ENCODE peak calls at places on chromosomes 6 and 20, in four cellular contexts. One of them, this sample, is unnamed.
A peak's percentile ranks its signal among the peaks of the same experiment; 100 is the strongest.

GRCh38 chr6:149077208-149077607 is 240.3 kb upstream of the TAB2 start:
- DNase-seq in GM12878: no peak
- DNase-seq in SK-N-SH: no peak
- DNase-seq in HepG2: no peak
- DNase-seq in this sample: no peak

GRCh38 chr6:27250955-27251671 is 3.6 kb downstream of the PRSS16 start:
- DNase-seq in GM12878: peak; percentile 40
- DNase-seq in SK-N-SH: peak; percentile 59
- DNase-seq in HepG2: no peak
- DNase-seq in this sample: peak; percentile 77

GRCh38 chr20:62301773-62302340 is 940 bp upstream of the ADRM1 start:
- DNase-seq in GM12878: peak; percentile 66
- DNase-seq in SK-N-SH: peak; percentile 92
- DNase-seq in HepG2: peak; percentile 100
- DNase-seq in this sample: peak; percentile 89

GRCh38 chr20:6708010-6708409 is 59.5 kb upstream of the BMP2 start:
- DNase-seq in GM12878: no peak
- DNase-seq in SK-N-SH: no peak
- DNase-seq in HepG2: no peak
- DNase-seq in this sample: no peak

GRCh38 chr20:14093652-14094051 is 98.3 kb downstream of the MACROD2 start:
- DNase-seq in GM12878: no peak
- DNase-seq in SK-N-SH: no peak
- DNase-seq in HepG2: no peak
- DNase-seq in this sample: no peak

GRCh38 chr6:160030103-160030502 is 61.2 kb downstream of the IGF2R start:
- DNase-seq in GM12878: no peak
- DNase-seq in SK-N-SH: peak; percentile 22
- DNase-seq in HepG2: no peak
- DNase-seq in this sample: no peak

GRCh38 chr20:49567421-49568256 is at the start of gene PTGIS:
- DNase-seq in GM12878: no peak
- DNase-seq in SK-N-SH: peak; percentile 87
- DNase-seq in HepG2: no peak
- DNase-seq in this sample: no peak

GRCh38 chr20:20894280-20894679 is 181.8 kb upstream of the RALGAPA2 start:
- DNase-seq in GM12878: no peak
- DNase-seq in SK-N-SH: no peak
- DNase-seq in HepG2: no peak
- DNase-seq in this sample: no peak

GRCh38 chr6:148446681-148447080 is 104.0 kb downstream of the SASH1 start:
- DNase-seq in GM12878: no peak
- DNase-seq in SK-N-SH: no peak
- DNase-seq in HepG2: no peak
- DNase-seq in this sample: no peak

GRCh38 chr6:31143148-31143547 is 4.3 kb upstream of the PSORS1C2 start:
- DNase-seq in GM12878: no peak
- DNase-seq in SK-N-SH: no peak
- DNase-seq in HepG2: no peak
- DNase-seq in this sample: no peak

GRCh38 chr20:6735913-6736845 is 31.3 kb upstream of the BMP2 start:
- DNase-seq in GM12878: no peak
- DNase-seq in SK-N-SH: no peak
- DNase-seq in HepG2: no peak
- DNase-seq in this sample: no peak

GRCh38 chr6:139380611-139381010 is 6.2 kb upstream of the CITED2 start:
- DNase-seq in GM12878: no peak
- DNase-seq in SK-N-SH: no peak
- DNase-seq in HepG2: no peak
- DNase-seq in this sample: no peak

GRCh38 chr6:10381133-10381829 is 33.6 kb downstream of the TFAP2A start:
- DNase-seq in GM12878: no peak
- DNase-seq in SK-N-SH: no peak
- DNase-seq in HepG2: no peak
- DNase-seq in this sample: no peak

GRCh38 chr6:84749181-84749580 is 15.2 kb downstream of the TBX18 start:
- DNase-seq in GM12878: no peak
- DNase-seq in SK-N-SH: no peak
- DNase-seq in HepG2: no peak
- DNase-seq in this sample: no peak

GRCh38 chr6:30752164-30752927 is 8.0 kb upstream of the IER3 start:
- DNase-seq in GM12878: no peak
- DNase-seq in SK-N-SH: peak; percentile 64
- DNase-seq in HepG2: no peak
- DNase-seq in this sample: peak; percentile 99

GRCh38 chr6:118476554-118476953 is 71.5 kb upstream of the PLN start:
- DNase-seq in GM12878: no peak
- DNase-seq in SK-N-SH: no peak
- DNase-seq in HepG2: no peak
- DNase-seq in this sample: no peak

GRCh38 chr20:10359621-10360040 is 74.4 kb downstream of the MKKS start:
- DNase-seq in GM12878: peak; percentile 51
- DNase-seq in SK-N-SH: no peak
- DNase-seq in HepG2: no peak
- DNase-seq in this sample: no peak

GRCh38 chr20:23406880-23407279 is 14.4 kb downstream of the NAPB start:
- DNase-seq in GM12878: no peak
- DNase-seq in SK-N-SH: no peak
- DNase-seq in HepG2: no peak
- DNase-seq in this sample: no peak

GRCh38 chr20:23412026-23412425 is 9.3 kb downstream of the NAPB start:
- DNase-seq in GM12878: no peak
- DNase-seq in SK-N-SH: no peak
- DNase-seq in HepG2: peak; percentile 70
- DNase-seq in this sample: no peak

GRCh38 chr20:23407770-23408467 is 13.4 kb downstream of the NAPB start:
- DNase-seq in GM12878: no peak
- DNase-seq in SK-N-SH: no peak
- DNase-seq in HepG2: no peak
- DNase-seq in this sample: no peak

GRCh38 chr20:23408957-23409356 is 12.3 kb downstream of the NAPB start:
- DNase-seq in GM12878: no peak
- DNase-seq in SK-N-SH: no peak
- DNase-seq in HepG2: no peak
- DNase-seq in this sample: no peak

GRCh38 chr20:23409800-23410199 is 11.5 kb downstream of the NAPB start:
- DNase-seq in GM12878: no peak
- DNase-seq in SK-N-SH: no peak
- DNase-seq in HepG2: no peak
- DNase-seq in this sample: no peak
- TF ChIP-seq SIN3A in GM12878: no peak
- TF ChIP-seq SIN3A in SK-N-SH: no peak
- TF ChIP-seq SIN3A in HepG2: no peak
- TF ChIP-seq SIN3A in this sample: no peak

DNA sequence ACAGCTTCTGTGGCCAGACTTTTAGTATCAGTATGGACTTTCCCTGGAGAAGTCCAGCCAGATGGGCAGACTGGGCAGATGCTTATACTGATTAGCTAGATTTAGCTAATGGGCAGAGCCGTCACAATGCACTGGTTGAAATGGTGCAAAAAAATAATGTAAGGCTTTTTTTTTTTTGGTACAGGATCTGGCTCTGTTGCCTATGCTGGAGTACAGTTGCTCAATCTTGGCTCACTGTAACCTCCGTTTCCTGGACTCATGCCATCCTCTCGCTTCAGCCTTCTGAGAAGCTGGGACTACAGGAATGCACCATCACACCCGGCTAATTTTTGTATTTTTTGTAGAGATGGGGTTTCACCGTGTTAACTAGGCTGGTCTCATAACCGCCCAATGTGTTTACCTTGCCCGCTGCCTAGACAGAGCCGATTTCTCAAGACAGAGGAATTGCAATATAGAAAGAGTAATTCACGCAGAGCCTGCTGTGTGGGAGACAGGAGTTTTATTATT is 16.4 kb upstream of the KIFC1 start:
- DNase-seq in GM12878: no peak
- DNase-seq in SK-N-SH: peak; percentile 63
- DNase-seq in HepG2: no peak
- DNase-seq in this sample: no peak
- TF ChIP-seq ZBTB33 in GM12878: no peak
- TF ChIP-seq ZBTB33 in SK-N-SH: no peak
- TF ChIP-seq ZBTB33 in HepG2: no peak
- TF ChIP-seq ZBTB33 in this sample: no peak

GRCh38 chr6:104956663-104957294 is at the start of gene LIN28B:
- DNase-seq in GM12878: no peak
- DNase-seq in SK-N-SH: no peak
- DNase-seq in HepG2: peak; percentile 43
- DNase-seq in this sample: no peak

GRCh38 chr6:104957301-104958177 is 632 bp downstream of the LIN28B start:
- DNase-seq in GM12878: no peak
- DNase-seq in SK-N-SH: no peak
- DNase-seq in HepG2: peak; percentile 16
- DNase-seq in this sample: no peak

GRCh38 chr6:104958178-104958520 is 1.2 kb downstream of the LIN28B start:
- DNase-seq in GM12878: no peak
- DNase-seq in SK-N-SH: no peak
- DNase-seq in HepG2: no peak
- DNase-seq in this sample: no peak

GRCh38 chr6:104959453-104959858 is 2.5 kb downstream of the LIN28B start:
- DNase-seq in GM12878: no peak
- DNase-seq in SK-N-SH: no peak
- DNase-seq in HepG2: no peak
- DNase-seq in this sample: no peak

GRCh38 chr6:104958720-104959452 is 2.0 kb downstream of the LIN28B start:
- DNase-seq in GM12878: no peak
- DNase-seq in SK-N-SH: no peak
- DNase-seq in HepG2: peak; percentile 68
- DNase-seq in this sample: peak; percentile 0
- H3K9ac ChIP-seq in GM12878: no peak overlapping the region
- H3K9ac ChIP-seq in SK-N-SH: peak overlapping the region; percentile 40
- H3K9ac ChIP-seq in HepG2: peak overlapping the region; percentile 84
- H3K9ac ChIP-seq in this sample: peak overlapping the region; percentile 20

GRCh38 chr6:99270852-99271251 is 78.6 kb downstream of the FAXC start:
- DNase-seq in GM12878: no peak
- DNase-seq in SK-N-SH: no peak
- DNase-seq in HepG2: no peak
- DNase-seq in this sample: no peak
- TF ChIP-seq SIN3A in GM12878: no peak
- TF ChIP-seq SIN3A in SK-N-SH: no peak
- TF ChIP-seq SIN3A in HepG2: no peak
- TF ChIP-seq SIN3A in this sample: no peak

DNA sequence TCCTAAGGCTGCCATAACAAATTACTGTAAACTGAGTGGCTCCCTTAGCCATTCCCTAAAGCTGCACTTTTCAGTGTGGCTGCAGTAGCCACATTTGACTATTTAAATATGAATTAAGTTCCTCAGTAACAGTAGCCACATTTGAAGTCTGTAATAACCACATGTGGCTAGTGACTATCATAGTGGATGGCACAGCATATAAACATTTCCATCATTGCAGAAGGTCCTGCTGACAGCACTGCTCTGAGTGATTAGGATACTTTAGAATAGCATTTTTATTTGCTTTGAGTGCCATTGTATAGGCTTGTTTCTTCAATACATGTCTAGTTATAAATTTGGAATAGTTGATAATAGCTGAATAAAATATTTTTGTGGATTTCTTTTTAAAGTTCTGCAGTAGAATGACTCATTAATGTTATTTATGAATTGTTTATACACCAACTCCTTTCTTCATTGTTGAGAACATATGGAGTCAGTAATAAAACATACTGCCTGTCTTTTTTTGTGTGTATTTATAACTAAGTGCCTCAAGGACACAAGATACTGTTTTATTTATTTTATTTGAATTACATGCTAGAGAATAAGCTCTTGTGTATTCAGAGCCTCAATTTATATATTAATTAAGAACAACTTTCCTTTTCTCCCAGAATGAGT is 217.2 kb downstream of the CDKAL1 start:
- DNase-seq in GM12878: no peak
- DNase-seq in SK-N-SH: no peak
- DNase-seq in HepG2: no peak
- DNase-seq in this sample: no peak
- TF ChIP-seq ZBTB33 in GM12878: no peak
- TF ChIP-seq ZBTB33 in SK-N-SH: no peak
- TF ChIP-seq ZBTB33 in HepG2: no peak
- TF ChIP-seq ZBTB33 in this sample: no peak

GRCh38 chr20:17611290-17611539 is 41.3 kb downstream of the DSTN start:
- DNase-seq in GM12878: no peak
- DNase-seq in SK-N-SH: no peak
- DNase-seq in HepG2: no peak
- DNase-seq in this sample: no peak
- H3K9ac ChIP-seq in GM12878: no peak overlapping the region
- H3K9ac ChIP-seq in SK-N-SH: no peak overlapping the region
- H3K9ac ChIP-seq in HepG2: no peak overlapping the region
- H3K9ac ChIP-seq in this sample: no peak overlapping the region

This sample was measured in HCT116.